ENCODE peak calls at places on chromosomes 12 and 14, in five cellular contexts. Z is IMR-90, E is H9, I is mesenchymal stem cell, F is H1. U is an unnamed sample.

GRCh38 chr14:36176524-36176923 is at the start of gene PTCSC3:
- DNase-seq in Z (no peak), E (no peak), I (no peak), F (no peak), U (no peak)

GRCh38 chr12:79673334-79673733 is 17.4 kb downstream of the PAWR start:
- DNase-seq in Z (no peak), E (peak), I (no peak), F (no peak), U (no peak)

GRCh38 chr14:54589843-54590242 is 22.9 kb downstream of the SAMD4A start:
- DNase-seq in Z (no peak), E (no peak), I (peak), F (no peak), U (no peak)

GRCh38 chr12:111427417-111428074 is 21.8 kb downstream of the SH2B3 start:
- DNase-seq in Z (no peak), E (no peak), I (no peak), F (no peak), U (no peak)

GRCh38 chr12:117093918-117094630 is 5.1 kb downstream of the TESC start:
- DNase-seq in Z (no peak), E (no peak), I (no peak), F (no peak), U (no peak)

GRCh38 chr14:25011095-25011494 is 38.9 kb downstream of the STXBP6 start:
- DNase-seq in Z (no peak), E (no peak), I (no peak), F (no peak), U (no peak)

GRCh38 chr14:49879683-49880204 is 13.1 kb upstream of the ARF6 start:
- DNase-seq in Z (peak), E (peak), I (peak), F (peak), U (no peak)

GRCh38 chr12:114400395-114400794 is 5.5 kb downstream of the TBX5 start:
- DNase-seq in Z (peak), E (peak), I (no peak), F (no peak), U (peak)

GRCh38 chr14:89184952-89185351 is 232.1 kb downstream of the FOXN3 start:
- DNase-seq in Z (no peak), E (no peak), I (no peak), F (no peak), U (no peak)

GRCh38 chr14:76541594-76542219 is 165.8 kb downstream of the ESRRB start:
- DNase-seq in Z (no peak), E (no peak), I (no peak), F (no peak), U (no peak)

GRCh38 chr14:96195441-96196081 is 9.1 kb upstream of the BDKRB2 start:
- DNase-seq in Z (no peak), E (no peak), I (no peak), F (no peak), U (no peak)

GRCh38 chr12:8914716-8915526 is 612 bp downstream of the PHC1 start:
- DNase-seq in Z (peak), E (peak), I (peak), F (peak), U (peak)

GRCh38 chr12:5807538-5808219 is 137.4 kb downstream of the ANO2 start:
- DNase-seq in Z (peak), E (no peak), I (peak), F (no peak), U (no peak)

GRCh38 chr14:52961060-52961639 is 10.3 kb upstream of the FERMT2 start:
- DNase-seq in Z (peak), E (peak), I (peak), F (peak), U (no peak)
- H2AFZ ChIP-seq in Z (no peak), E (no peak), I (no peak), F (peak), U (peak)

GRCh38 chr12:33012226-33012625 is 115.6 kb upstream of the PKP2 start:
- DNase-seq in Z (no peak), E (no peak), I (no peak), F (no peak), U (no peak)
- H2BK15ac ChIP-seq in Z (no peak), E (no peak), I (no peak), F (no peak), U (no peak)

GRCh38 chr14:91368681-91369416 is 48.8 kb downstream of the CCDC88C start:
- DNase-seq in Z (no peak), E (no peak), I (no peak), F (no peak), U (no peak)

GRCh38 chr14:91371011-91371989 is 46.3 kb downstream of the CCDC88C start:
- DNase-seq in Z (no peak), E (no peak), I (no peak), F (no peak), U (no peak)

GRCh38 chr14:91367173-91368171 is 50.1 kb downstream of the CCDC88C start:
- DNase-seq in Z (peak), E (no peak), I (peak), F (no peak), U (no peak)

GRCh38 chr14:91371990-91372375 is 45.6 kb downstream of the CCDC88C start:
- DNase-seq in Z (no peak), E (no peak), I (no peak), F (no peak), U (no peak)

DNA sequence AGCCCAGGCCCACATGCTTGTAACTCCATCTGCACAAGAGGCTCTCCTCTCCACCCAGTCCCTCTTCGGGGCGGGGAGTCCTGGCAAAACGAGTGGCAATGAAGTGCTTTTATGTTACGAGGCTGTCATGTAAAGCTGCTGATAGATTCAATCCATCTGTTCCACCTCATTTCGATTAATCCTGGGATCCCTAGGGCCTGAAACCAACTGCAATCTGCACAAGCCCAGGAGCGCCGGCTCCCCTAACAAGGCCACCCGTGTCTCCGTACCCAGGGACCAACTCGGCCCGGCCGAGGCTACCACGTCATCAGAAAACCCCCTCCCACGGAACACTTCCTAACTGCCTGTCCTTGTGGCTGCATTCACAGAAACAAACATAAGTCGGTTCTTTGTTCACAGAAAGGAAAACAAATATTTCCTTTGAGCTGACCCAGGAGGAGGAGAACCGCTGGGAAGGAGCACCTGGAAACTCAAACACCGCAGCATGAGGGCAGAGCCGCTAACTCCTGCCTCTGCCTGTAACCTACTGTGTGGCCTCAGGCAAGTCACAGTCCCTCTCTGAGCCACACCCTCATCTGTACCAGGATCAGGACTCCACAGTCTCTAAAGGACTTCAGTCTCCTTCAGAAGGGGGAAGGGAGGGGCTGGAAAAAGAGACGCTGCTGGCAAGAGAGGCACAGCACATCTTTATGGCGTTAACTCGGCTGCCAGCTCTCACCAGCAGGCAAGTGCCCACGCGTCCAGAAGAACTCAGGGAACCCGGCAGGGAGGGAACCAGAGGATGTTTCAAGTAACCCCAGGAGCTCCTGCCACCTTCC is 47.8 kb downstream of the CCDC88C start:
- DNase-seq in Z (no peak), E (no peak), I (no peak), F (no peak), U (no peak)
- H2AFZ ChIP-seq in Z (peak), E (no peak), I (no peak), F (no peak), U (no peak)

GRCh38 chr12:85457026-85457425 is 177.0 kb downstream of the ALX1 start:
- DNase-seq in Z (no peak), E (no peak), I (no peak), F (no peak), U (no peak)

GRCh38 chr12:85462888-85463287 is 182.9 kb downstream of the ALX1 start:
- DNase-seq in Z (no peak), E (no peak), I (no peak), F (no peak), U (no peak)

GRCh38 chr12:85466906-85467305 is 186.9 kb downstream of the ALX1 start:
- DNase-seq in Z (peak), E (no peak), I (peak), F (no peak), U (no peak)

GRCh38 chr12:85461127-85461526 is 181.1 kb downstream of the ALX1 start:
- DNase-seq in Z (no peak), E (no peak), I (no peak), F (no peak), U (no peak)
- H2BK15ac ChIP-seq in Z (no peak), E (no peak), I (no peak), F (no peak), U (no peak)

GRCh38 chr14:61453103-61453767 is 131.9 kb downstream of the PRKCH start:
- DNase-seq in Z (no peak), E (no peak), I (no peak), F (no peak), U (no peak)
- H2AFZ ChIP-seq in Z (no peak), E (no peak), I (no peak), F (no peak), U (no peak)

DNA sequence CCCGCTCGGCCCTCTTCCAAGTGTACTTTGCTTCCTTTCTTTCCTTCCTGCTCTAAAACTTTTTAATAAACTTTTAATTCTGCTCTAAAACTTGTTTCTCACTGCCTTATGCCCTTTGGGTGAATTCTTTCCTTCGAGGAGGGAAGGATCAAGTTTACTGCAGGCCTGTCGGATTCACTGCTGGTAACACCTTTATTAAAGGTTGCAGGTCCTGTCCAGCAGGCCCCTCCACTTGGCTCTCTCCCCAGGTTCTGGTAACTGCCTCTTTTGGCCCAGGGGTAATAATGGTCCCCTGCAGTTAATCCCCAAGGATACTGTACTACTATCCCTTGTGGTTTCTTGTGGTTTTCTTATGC is 152.7 kb upstream of the EEA1 start:
- DNase-seq in Z (no peak), E (no peak), I (no peak), F (no peak), U (no peak)
- H2BK15ac ChIP-seq in Z (peak), E (no peak), I (no peak), F (no peak), U (peak)

GRCh38 chr12:103840399-103840880 is 594 bp downstream of the NT5DC3 start:
- DNase-seq in Z (peak), E (no peak), I (peak), F (no peak), U (no peak)
- H2AFZ ChIP-seq in Z (peak), E (no peak), I (peak), F (no peak), U (peak)